ENCODE peak calls at places on chromosome 6, in nine cellular contexts. One of them, this sample, is unnamed.

GRCh38 chr6:33725222-33725621 is 13.7 kb upstream of the UQCC2 start:
- DNase-seq in activated naive CD4-positive, alpha-beta T cell treated with anti-CD3 and anti-CD28 coated beads for 36 hours: no peak
- DNase-seq in upper lobe of right lung: no peak
- DNase-seq in HFFc6: no peak
- DNase-seq in lung microvascular endothelial cell: no peak
- DNase-seq in NCI-H524: no peak
- DNase-seq in activated CD4-positive, CD25-positive, alpha-beta regulatory T cell: no peak
- DNase-seq in GM12865: no peak
- DNase-seq in WTC11: no peak
- DNase-seq in this sample: no peak

GRCh38 chr6:21947751-21948386 is 349.0 kb downstream of the PRL start:
- DNase-seq in HFFc6: no peak
- DNase-seq in lung microvascular endothelial cell: peak; percentile 67
- DNase-seq in NCI-H524: no peak
- DNase-seq in GM12865: no peak
- DNase-seq in activated CD4-positive, CD25-positive, alpha-beta regulatory T cell: no peak
- DNase-seq in WTC11: no peak
- DNase-seq in upper lobe of right lung: no peak
- DNase-seq in activated naive CD4-positive, alpha-beta T cell treated with anti-CD3 and anti-CD28 coated beads for 36 hours: no peak
- DNase-seq in this sample: no peak

GRCh38 chr6:90274481-90275030 is 22.1 kb downstream of the BACH2 start:
- DNase-seq in HFFc6: no peak
- DNase-seq in GM12865: peak; percentile 11
- DNase-seq in lung microvascular endothelial cell: no peak
- DNase-seq in activated naive CD4-positive, alpha-beta T cell treated with anti-CD3 and anti-CD28 coated beads for 36 hours: peak; percentile 96
- DNase-seq in NCI-H524: peak; percentile 19
- DNase-seq in WTC11: no peak
- DNase-seq in upper lobe of right lung: no peak
- DNase-seq in activated CD4-positive, CD25-positive, alpha-beta regulatory T cell: peak; percentile 33
- DNase-seq in this sample: no peak

GRCh38 chr6:42239333-42239732 is 21.7 kb upstream of the MRPS10 start:
- DNase-seq in WTC11: no peak
- DNase-seq in lung microvascular endothelial cell: no peak
- DNase-seq in activated naive CD4-positive, alpha-beta T cell treated with anti-CD3 and anti-CD28 coated beads for 36 hours: no peak
- DNase-seq in GM12865: no peak
- DNase-seq in upper lobe of right lung: no peak
- DNase-seq in NCI-H524: peak; percentile 62
- DNase-seq in activated CD4-positive, CD25-positive, alpha-beta regulatory T cell: no peak
- DNase-seq in HFFc6: no peak
- DNase-seq in this sample: no peak

GRCh38 chr6:90388395-90388794 is 91.8 kb upstream of the BACH2 start:
- DNase-seq in NCI-H524: no peak
- DNase-seq in activated CD4-positive, CD25-positive, alpha-beta regulatory T cell: no peak
- DNase-seq in activated naive CD4-positive, alpha-beta T cell treated with anti-CD3 and anti-CD28 coated beads for 36 hours: peak; percentile 56
- DNase-seq in upper lobe of right lung: no peak
- DNase-seq in WTC11: no peak
- DNase-seq in HFFc6: no peak
- DNase-seq in GM12865: no peak
- DNase-seq in lung microvascular endothelial cell: no peak
- DNase-seq in this sample: no peak

GRCh38 chr6:108874470-108875160 is 26.4 kb downstream of the ARMC2 start:
- DNase-seq in lung microvascular endothelial cell: peak; percentile 5
- DNase-seq in NCI-H524: no peak
- DNase-seq in activated naive CD4-positive, alpha-beta T cell treated with anti-CD3 and anti-CD28 coated beads for 36 hours: peak; percentile 80
- DNase-seq in activated CD4-positive, CD25-positive, alpha-beta regulatory T cell: no peak
- DNase-seq in GM12865: peak; percentile 79
- DNase-seq in WTC11: no peak
- DNase-seq in HFFc6: peak; percentile 18
- DNase-seq in upper lobe of right lung: no peak
- DNase-seq in this sample: peak; percentile 25

GRCh38 chr6:156814036-156814581 is 36.9 kb downstream of the ARID1B start:
- DNase-seq in activated CD4-positive, CD25-positive, alpha-beta regulatory T cell: no peak
- DNase-seq in HFFc6: no peak
- DNase-seq in GM12865: no peak
- DNase-seq in NCI-H524: no peak
- DNase-seq in upper lobe of right lung: no peak
- DNase-seq in WTC11: no peak
- DNase-seq in lung microvascular endothelial cell: no peak
- DNase-seq in activated naive CD4-positive, alpha-beta T cell treated with anti-CD3 and anti-CD28 coated beads for 36 hours: no peak
- DNase-seq in this sample: no peak

GRCh38 chr6:92024071-92024470 is 1395.3 kb downstream of the EPHA7 start:
- DNase-seq in activated CD4-positive, CD25-positive, alpha-beta regulatory T cell: no peak
- DNase-seq in activated naive CD4-positive, alpha-beta T cell treated with anti-CD3 and anti-CD28 coated beads for 36 hours: no peak
- DNase-seq in NCI-H524: no peak
- DNase-seq in GM12865: no peak
- DNase-seq in upper lobe of right lung: no peak
- DNase-seq in WTC11: no peak
- DNase-seq in HFFc6: no peak
- DNase-seq in lung microvascular endothelial cell: no peak
- DNase-seq in this sample: no peak

GRCh38 chr6:89414215-89414614 is 2.1 kb upstream of the RRAGD start:
- DNase-seq in WTC11: no peak
- DNase-seq in activated naive CD4-positive, alpha-beta T cell treated with anti-CD3 and anti-CD28 coated beads for 36 hours: no peak
- DNase-seq in HFFc6: no peak
- DNase-seq in upper lobe of right lung: no peak
- DNase-seq in activated CD4-positive, CD25-positive, alpha-beta regulatory T cell: no peak
- DNase-seq in GM12865: no peak
- DNase-seq in NCI-H524: no peak
- DNase-seq in lung microvascular endothelial cell: no peak
- DNase-seq in this sample: no peak

GRCh38 chr6:88380618-88381288 is 214.6 kb upstream of the CNR1 start:
- DNase-seq in GM12865: no peak
- DNase-seq in lung microvascular endothelial cell: peak; percentile 75
- DNase-seq in activated CD4-positive, CD25-positive, alpha-beta regulatory T cell: no peak
- DNase-seq in NCI-H524: no peak
- DNase-seq in HFFc6: no peak
- DNase-seq in WTC11: no peak
- DNase-seq in upper lobe of right lung: no peak
- DNase-seq in activated naive CD4-positive, alpha-beta T cell treated with anti-CD3 and anti-CD28 coated beads for 36 hours: no peak
- DNase-seq in this sample: peak; percentile 28

GRCh38 chr6:162671580-162672165 is 55.9 kb downstream of the PRKN start:
- DNase-seq in activated CD4-positive, CD25-positive, alpha-beta regulatory T cell: no peak
- DNase-seq in lung microvascular endothelial cell: no peak
- DNase-seq in WTC11: no peak
- DNase-seq in upper lobe of right lung: no peak
- DNase-seq in activated naive CD4-positive, alpha-beta T cell treated with anti-CD3 and anti-CD28 coated beads for 36 hours: no peak
- DNase-seq in NCI-H524: no peak
- DNase-seq in HFFc6: no peak
- DNase-seq in GM12865: no peak
- DNase-seq in this sample: no peak

GRCh38 chr6:56911847-56912246 is 43.1 kb upstream of the BEND6 start:
- DNase-seq in NCI-H524: no peak
- DNase-seq in lung microvascular endothelial cell: peak; percentile 59
- DNase-seq in HFFc6: peak; percentile 70
- DNase-seq in activated naive CD4-positive, alpha-beta T cell treated with anti-CD3 and anti-CD28 coated beads for 36 hours: no peak
- DNase-seq in GM12865: no peak
- DNase-seq in upper lobe of right lung: no peak
- DNase-seq in activated CD4-positive, CD25-positive, alpha-beta regulatory T cell: no peak
- DNase-seq in WTC11: no peak
- DNase-seq in this sample: peak; percentile 90

GRCh38 chr6:10690651-10691445 is 3.6 kb downstream of the C6orf52 start:
- DNase-seq in GM12865: no peak
- DNase-seq in WTC11: no peak
- DNase-seq in lung microvascular endothelial cell: no peak
- DNase-seq in NCI-H524: no peak
- DNase-seq in activated naive CD4-positive, alpha-beta T cell treated with anti-CD3 and anti-CD28 coated beads for 36 hours: no peak
- DNase-seq in activated CD4-positive, CD25-positive, alpha-beta regulatory T cell: no peak
- DNase-seq in HFFc6: no peak
- DNase-seq in upper lobe of right lung: no peak
- DNase-seq in this sample: no peak

GRCh38 chr6:56984374-56984773 is 29.5 kb downstream of the BEND6 start:
- DNase-seq in WTC11: no peak
- DNase-seq in upper lobe of right lung: no peak
- DNase-seq in lung microvascular endothelial cell: no peak
- DNase-seq in activated naive CD4-positive, alpha-beta T cell treated with anti-CD3 and anti-CD28 coated beads for 36 hours: no peak
- DNase-seq in NCI-H524: no peak
- DNase-seq in GM12865: no peak
- DNase-seq in HFFc6: no peak
- DNase-seq in activated CD4-positive, CD25-positive, alpha-beta regulatory T cell: no peak
- DNase-seq in this sample: no peak

GRCh38 chr6:57220083-57220703 is 1.9 kb downstream of the RAB23 start:
- DNase-seq in HFFc6: no peak
- DNase-seq in WTC11: no peak
- DNase-seq in lung microvascular endothelial cell: no peak
- DNase-seq in NCI-H524: no peak
- DNase-seq in activated naive CD4-positive, alpha-beta T cell treated with anti-CD3 and anti-CD28 coated beads for 36 hours: no peak
- DNase-seq in upper lobe of right lung: no peak
- DNase-seq in activated CD4-positive, CD25-positive, alpha-beta regulatory T cell: no peak
- DNase-seq in GM12865: no peak
- DNase-seq in this sample: no peak

GRCh38 chr6:106823732-106824351 is 150.7 kb downstream of the CD24 start:
- DNase-seq in upper lobe of right lung: peak; percentile 73
- DNase-seq in activated naive CD4-positive, alpha-beta T cell treated with anti-CD3 and anti-CD28 coated beads for 36 hours: no peak
- DNase-seq in NCI-H524: no peak
- DNase-seq in activated CD4-positive, CD25-positive, alpha-beta regulatory T cell: no peak
- DNase-seq in lung microvascular endothelial cell: no peak
- DNase-seq in WTC11: peak; percentile 75
- DNase-seq in GM12865: no peak
- DNase-seq in HFFc6: no peak
- DNase-seq in this sample: no peak

GRCh38 chr6:29964553-29964903 is 22.2 kb downstream of the HLA-A start:
- DNase-seq in GM12865: no peak
- DNase-seq in NCI-H524: peak; percentile 38
- DNase-seq in HFFc6: no peak
- DNase-seq in activated naive CD4-positive, alpha-beta T cell treated with anti-CD3 and anti-CD28 coated beads for 36 hours: no peak
- DNase-seq in WTC11: no peak
- DNase-seq in lung microvascular endothelial cell: no peak
- DNase-seq in upper lobe of right lung: no peak
- DNase-seq in activated CD4-positive, CD25-positive, alpha-beta regulatory T cell: no peak
- DNase-seq in this sample: no peak

GRCh38 chr6:12640438-12640837 is 76.1 kb upstream of the PHACTR1 start:
- DNase-seq in upper lobe of right lung: no peak
- DNase-seq in WTC11: no peak
- DNase-seq in GM12865: no peak
- DNase-seq in activated CD4-positive, CD25-positive, alpha-beta regulatory T cell: no peak
- DNase-seq in HFFc6: no peak
- DNase-seq in NCI-H524: no peak
- DNase-seq in lung microvascular endothelial cell: no peak
- DNase-seq in activated naive CD4-positive, alpha-beta T cell treated with anti-CD3 and anti-CD28 coated beads for 36 hours: no peak
- DNase-seq in this sample: no peak

GRCh38 chr6:157298325-157298724 is 25.0 kb downstream of the TMEM242 start:
- DNase-seq in HFFc6: no peak
- DNase-seq in NCI-H524: no peak
- DNase-seq in upper lobe of right lung: no peak
- DNase-seq in activated CD4-positive, CD25-positive, alpha-beta regulatory T cell: no peak
- DNase-seq in activated naive CD4-positive, alpha-beta T cell treated with anti-CD3 and anti-CD28 coated beads for 36 hours: no peak
- DNase-seq in lung microvascular endothelial cell: no peak
- DNase-seq in GM12865: no peak
- DNase-seq in WTC11: no peak
- DNase-seq in this sample: no peak

GRCh38 chr6:31763617-31763940 is 1.1 kb downstream of the SAPCD1 start:
- DNase-seq in activated CD4-positive, CD25-positive, alpha-beta regulatory T cell: no peak
- DNase-seq in NCI-H524: no peak
- DNase-seq in WTC11: peak; percentile 33
- DNase-seq in HFFc6: peak; percentile 73
- DNase-seq in activated naive CD4-positive, alpha-beta T cell treated with anti-CD3 and anti-CD28 coated beads for 36 hours: no peak
- DNase-seq in lung microvascular endothelial cell: peak; percentile 73
- DNase-seq in GM12865: no peak
- DNase-seq in upper lobe of right lung: no peak
- DNase-seq in this sample: peak; percentile 62

GRCh38 chr6:135323202-135323668 is 142.1 kb downstream of the MYB start:
- DNase-seq in upper lobe of right lung: no peak
- DNase-seq in GM12865: peak; percentile 86
- DNase-seq in activated naive CD4-positive, alpha-beta T cell treated with anti-CD3 and anti-CD28 coated beads for 36 hours: no peak
- DNase-seq in WTC11: no peak
- DNase-seq in lung microvascular endothelial cell: no peak
- DNase-seq in NCI-H524: no peak
- DNase-seq in HFFc6: no peak
- DNase-seq in activated CD4-positive, CD25-positive, alpha-beta regulatory T cell: no peak
- DNase-seq in this sample: no peak

GRCh38 chr6:156780117-156780641 is 3.0 kb downstream of the ARID1B start:
- DNase-seq in HFFc6: peak; percentile 91
- DNase-seq in NCI-H524: peak; percentile 92
- DNase-seq in activated naive CD4-positive, alpha-beta T cell treated with anti-CD3 and anti-CD28 coated beads for 36 hours: peak; percentile 81
- DNase-seq in upper lobe of right lung: no peak
- DNase-seq in GM12865: peak; percentile 89
- DNase-seq in WTC11: no peak
- DNase-seq in activated CD4-positive, CD25-positive, alpha-beta regulatory T cell: no peak
- DNase-seq in lung microvascular endothelial cell: peak; percentile 91
- DNase-seq in this sample: peak; percentile 94

GRCh38 chr6:41170547-41171160 is 7.7 kb upstream of the TREM2 start:
- DNase-seq in upper lobe of right lung: no peak
- DNase-seq in GM12865: no peak
- DNase-seq in WTC11: no peak
- DNase-seq in HFFc6: no peak
- DNase-seq in NCI-H524: no peak
- DNase-seq in activated CD4-positive, CD25-positive, alpha-beta regulatory T cell: no peak
- DNase-seq in lung microvascular endothelial cell: no peak
- DNase-seq in activated naive CD4-positive, alpha-beta T cell treated with anti-CD3 and anti-CD28 coated beads for 36 hours: no peak
- DNase-seq in this sample: no peak

GRCh38 chr6:170067257-170067656 is 223.6 kb downstream of the DLL1 start:
- DNase-seq in upper lobe of right lung: no peak
- DNase-seq in WTC11: no peak
- DNase-seq in lung microvascular endothelial cell: no peak
- DNase-seq in HFFc6: no peak
- DNase-seq in NCI-H524: no peak
- DNase-seq in GM12865: no peak
- DNase-seq in activated naive CD4-positive, alpha-beta T cell treated with anti-CD3 and anti-CD28 coated beads for 36 hours: no peak
- DNase-seq in activated CD4-positive, CD25-positive, alpha-beta regulatory T cell: no peak
- DNase-seq in this sample: no peak

GRCh38 chr6:157424491-157425020 is 43.6 kb downstream of the ZDHHC14 start:
- DNase-seq in activated CD4-positive, CD25-positive, alpha-beta regulatory T cell: no peak
- DNase-seq in lung microvascular endothelial cell: no peak
- DNase-seq in WTC11: no peak
- DNase-seq in NCI-H524: no peak
- DNase-seq in upper lobe of right lung: no peak
- DNase-seq in GM12865: no peak
- DNase-seq in HFFc6: no peak
- DNase-seq in activated naive CD4-positive, alpha-beta T cell treated with anti-CD3 and anti-CD28 coated beads for 36 hours: no peak
- DNase-seq in this sample: no peak

GRCh38 chr6:113833537-113833936 is 23.6 kb upstream of the MARCKS start:
- DNase-seq in GM12865: peak; percentile 6
- DNase-seq in NCI-H524: no peak
- DNase-seq in HFFc6: peak; percentile 52
- DNase-seq in WTC11: no peak
- DNase-seq in lung microvascular endothelial cell: no peak
- DNase-seq in upper lobe of right lung: no peak
- DNase-seq in activated CD4-positive, CD25-positive, alpha-beta regulatory T cell: no peak
- DNase-seq in activated naive CD4-positive, alpha-beta T cell treated with anti-CD3 and anti-CD28 coated beads for 36 hours: no peak
- DNase-seq in this sample: peak; percentile 66

GRCh38 chr6:29861521-29862255 is 34.1 kb downstream of the HLA-G start:
- DNase-seq in lung microvascular endothelial cell: peak; percentile 11
- DNase-seq in upper lobe of right lung: no peak
- DNase-seq in GM12865: no peak
- DNase-seq in activated CD4-positive, CD25-positive, alpha-beta regulatory T cell: no peak
- DNase-seq in activated naive CD4-positive, alpha-beta T cell treated with anti-CD3 and anti-CD28 coated beads for 36 hours: no peak
- DNase-seq in NCI-H524: no peak
- DNase-seq in WTC11: no peak
- DNase-seq in HFFc6: no peak
- DNase-seq in this sample: no peak

GRCh38 chr6:24251339-24251738 is 106.5 kb downstream of the DCDC2 start:
- DNase-seq in activated naive CD4-positive, alpha-beta T cell treated with anti-CD3 and anti-CD28 coated beads for 36 hours: no peak
- DNase-seq in NCI-H524: no peak
- DNase-seq in GM12865: no peak
- DNase-seq in lung microvascular endothelial cell: no peak
- DNase-seq in upper lobe of right lung: no peak
- DNase-seq in activated CD4-positive, CD25-positive, alpha-beta regulatory T cell: no peak
- DNase-seq in WTC11: peak; percentile 19
- DNase-seq in HFFc6: no peak
- DNase-seq in this sample: no peak

GRCh38 chr6:89843070-89843469 is 13.4 kb downstream of the CASP8AP2 start:
- DNase-seq in GM12865: no peak
- DNase-seq in activated naive CD4-positive, alpha-beta T cell treated with anti-CD3 and anti-CD28 coated beads for 36 hours: no peak
- DNase-seq in upper lobe of right lung: no peak
- DNase-seq in lung microvascular endothelial cell: peak; percentile 29
- DNase-seq in activated CD4-positive, CD25-positive, alpha-beta regulatory T cell: no peak
- DNase-seq in HFFc6: peak; percentile 16
- DNase-seq in WTC11: no peak
- DNase-seq in NCI-H524: no peak
- DNase-seq in this sample: peak; percentile 56

GRCh38 chr6:43532201-43532600 is 15.3 kb downstream of the POLR1C start:
- DNase-seq in activated CD4-positive, CD25-positive, alpha-beta regulatory T cell: no peak
- DNase-seq in activated naive CD4-positive, alpha-beta T cell treated with anti-CD3 and anti-CD28 coated beads for 36 hours: no peak
- DNase-seq in lung microvascular endothelial cell: no peak
- DNase-seq in HFFc6: peak; percentile 49
- DNase-seq in upper lobe of right lung: no peak
- DNase-seq in WTC11: no peak
- DNase-seq in NCI-H524: no peak
- DNase-seq in GM12865: no peak
- DNase-seq in this sample: no peak

GRCh38 chr6:36326351-36326995 is 10.2 kb downstream of the BNIP5 start:
- DNase-seq in activated naive CD4-positive, alpha-beta T cell treated with anti-CD3 and anti-CD28 coated beads for 36 hours: no peak
- DNase-seq in GM12865: no peak
- DNase-seq in activated CD4-positive, CD25-positive, alpha-beta regulatory T cell: no peak
- DNase-seq in HFFc6: no peak
- DNase-seq in WTC11: no peak
- DNase-seq in NCI-H524: peak; percentile 45
- DNase-seq in lung microvascular endothelial cell: no peak
- DNase-seq in upper lobe of right lung: no peak
- DNase-seq in this sample: no peak